ENCODE peak calls at places on chromosomes 13 and 19, in six cellular contexts. K is H1, L is K562, T is GM12878, A is GM12892, Q is HepG2. B is an unnamed sample.

GRCh38 chr19:57016076-57016475 is 103.7 kb upstream of the USP29 start:
- DNase-seq in Q (no peak), A (no peak), L (no peak), K (no peak), T (no peak), B (no peak)

GRCh38 chr19:42121666-42122069 is 10.6 kb downstream of the POU2F2 start:
- DNase-seq in Q (no peak), L (no peak), A (peak), K (no peak), T (peak), B (no peak)

GRCh38 chr19:6100284-6100915 is 9.9 kb downstream of the RFX2 start:
- DNase-seq in K (no peak), A (no peak), L (peak), Q (no peak), T (no peak), B (peak)

GRCh38 chr19:19562665-19563347 is 24.7 kb downstream of the CILP2 start:
- DNase-seq in A (no peak), L (peak), Q (no peak), T (no peak), K (no peak), B (no peak)

GRCh38 chr19:49911381-49912145 is 14.9 kb upstream of the IL4I1 start:
- DNase-seq in A (no peak), T (peak), Q (no peak), K (no peak), L (no peak), B (peak)

GRCh38 chr13:79485014-79485441 is 4.1 kb downstream of the NDFIP2 start:
- DNase-seq in K (no peak), T (no peak), Q (peak), A (no peak), L (no peak), B (no peak)

GRCh38 chr19:41420101-41420880 is 6.9 kb downstream of the B3GNT8 start:
- DNase-seq in A (no peak), Q (no peak), L (no peak), K (no peak), T (no peak), B (no peak)

GRCh38 chr19:52734340-52734892 is 428 bp downstream of the ZNF611 start:
- DNase-seq in A (peak), L (no peak), K (no peak), T (no peak), Q (no peak), B (no peak)

GRCh38 chr19:21877976-21878375 is 42.0 kb upstream of the ZNF43 start:
- DNase-seq in A (no peak), Q (no peak), T (no peak), L (no peak), K (no peak), B (no peak)

GRCh38 chr13:40164137-40164536 is 502.3 kb downstream of the FOXO1 start:
- DNase-seq in L (no peak), Q (no peak), K (no peak), A (no peak), T (no peak), B (no peak)

GRCh38 chr19:33747273-33747672 is 49.4 kb upstream of the KCTD15 start:
- DNase-seq in T (no peak), A (no peak), Q (no peak), L (no peak), K (no peak), B (no peak)

GRCh38 chr19:28586501-28586900 is 626.5 kb downstream of the UQCRFS1 start:
- DNase-seq in L (no peak), T (no peak), A (no peak), Q (no peak), K (no peak), B (no peak)

GRCh38 chr13:48542581-48543341 is 9.9 kb upstream of the RCBTB2 start:
- DNase-seq in T (no peak), A (no peak), K (no peak), L (no peak), Q (peak), B (no peak)

GRCh38 chr19:1941146-1942077 is at the start of gene CSNK1G2:
- DNase-seq in A (no peak), T (no peak), K (no peak), L (no peak), Q (no peak), B (no peak)
- TF ChIP-seq POLR2A in A (no peak), T (no peak), K (no peak), L (peak), Q (no peak), B (no peak)

DNA sequence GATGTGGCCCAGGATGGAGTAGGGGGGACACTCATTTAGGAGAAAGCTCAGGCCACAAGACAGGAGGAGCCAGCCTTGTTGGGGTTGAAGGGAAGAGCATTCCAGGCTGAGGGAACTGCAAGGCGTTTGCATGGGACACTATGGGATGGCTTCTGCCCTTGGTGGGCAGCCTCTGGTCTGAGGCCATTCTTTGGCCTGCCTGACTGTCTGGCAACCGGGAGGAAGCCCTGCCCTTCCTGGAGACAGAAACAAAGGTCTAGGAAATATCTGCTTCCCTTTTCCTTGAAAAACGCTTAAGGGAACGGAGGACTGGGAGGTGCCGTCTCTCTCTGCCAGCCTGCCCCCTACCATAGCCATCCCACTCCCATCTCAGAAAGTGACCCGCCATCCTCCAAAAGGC is 2.8 kb upstream of the ICAM1 start:
- DNase-seq in T (no peak), L (no peak), Q (no peak), K (no peak), A (no peak), B (no peak)
- TF ChIP-seq POLR2AphosphoS5 in T (no peak), L (no peak), Q (no peak), K (no peak), A (no peak), B (no peak)

DNA sequence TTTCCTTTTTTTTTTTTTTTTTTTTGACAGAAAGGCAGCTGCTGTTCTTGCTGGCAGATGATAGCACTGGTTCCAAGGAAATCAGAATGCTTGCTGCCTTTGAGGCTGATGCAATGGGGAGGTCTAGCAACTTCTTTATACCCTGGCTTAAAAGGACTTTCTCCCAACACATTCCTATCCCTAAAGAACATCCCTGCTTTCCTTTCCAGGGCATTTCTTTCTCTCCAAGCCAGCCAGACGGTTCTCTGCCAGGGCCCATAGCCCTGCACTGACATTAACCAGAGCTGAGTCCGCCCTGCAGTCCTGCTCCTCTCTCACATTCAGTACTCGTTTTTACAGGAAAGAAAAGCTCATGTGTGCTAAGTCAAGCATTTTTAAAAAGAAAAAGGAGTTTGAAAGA is 133.8 kb upstream of the WASF3 start:
- DNase-seq in A (no peak), L (no peak), K (no peak), Q (no peak), T (no peak), B (no peak)
- TF ChIP-seq TAF1 in A (no peak), L (no peak), K (no peak), Q (no peak), T (no peak), B (no peak)

GRCh38 chr13:109400192-109400591 is 386.2 kb downstream of the IRS2 start:
- DNase-seq in K (no peak), Q (no peak), L (no peak), T (no peak), A (no peak), B (no peak)
- TF ChIP-seq POLR2A in K (no peak), Q (no peak), L (no peak), T (no peak), A (no peak), B (no peak)